ENCODE peak calls at places on chromosomes 1 and 21, in six cellular contexts. Q is mesenchymal stem cell, G is H1, V is IMR-90, C is neuronal stem cell, A is H9. H is an unnamed sample.

GRCh38 chr1:7117599-7118281 is 332.5 kb downstream of the CAMTA1 start:
- DNase-seq in V (peak), Q (peak), A (peak), G (peak), C (no peak), H (peak)

GRCh38 chr1:183877321-183877720 is 72.4 kb downstream of the RGL1 start:
- DNase-seq in C (no peak), Q (no peak), V (peak), A (no peak), G (no peak), H (no peak)

GRCh38 chr1:2229032-2229920 is 1.2 kb downstream of the SKI start:
- DNase-seq in Q (peak), G (no peak), V (peak), C (no peak), A (no peak), H (peak)

GRCh38 chr21:33127154-33127893 is 57.4 kb downstream of the OLIG1 start:
- DNase-seq in A (peak), G (no peak), V (peak), C (peak), Q (peak), H (peak)

GRCh38 chr1:3998086-3998485 is 98.0 kb upstream of the C1orf174 start:
- DNase-seq in A (no peak), C (no peak), Q (no peak), V (no peak), G (no peak), H (peak)

GRCh38 chr21:37006521-37007291 is at the start of gene RIPPLY3:
- DNase-seq in G (no peak), V (no peak), Q (peak), A (peak), C (no peak), H (peak)

GRCh38 chr1:230112131-230112701 is 45.2 kb downstream of the GALNT2 start:
- DNase-seq in A (no peak), V (peak), C (peak), G (no peak), Q (peak), H (no peak)

GRCh38 chr1:192401832-192402231 is 85.0 kb downstream of the RGS21 start:
- DNase-seq in Q (peak), C (no peak), G (no peak), A (no peak), V (peak), H (peak)

GRCh38 chr1:5982276-5982675 is 9.9 kb downstream of the NPHP4 start:
- DNase-seq in G (no peak), Q (no peak), A (no peak), V (no peak), C (no peak), H (no peak)

GRCh38 chr1:158212315-158212714 is 31.6 kb downstream of the CD1D start:
- DNase-seq in G (no peak), Q (no peak), A (peak), V (no peak), C (no peak), H (no peak)

GRCh38 chr1:109959974-109960744 is 24.4 kb upstream of the AHCYL1 start:
- DNase-seq in A (peak), G (no peak), V (peak), Q (peak), C (peak), H (peak)

GRCh38 chr1:21313146-21313885 is 23.1 kb upstream of the ECE1 start:
- DNase-seq in V (peak), C (no peak), G (no peak), Q (peak), A (no peak), H (no peak)

GRCh38 chr1:61585714-61586113 is 139.2 kb downstream of the TM2D1 start:
- DNase-seq in Q (no peak), V (no peak), C (no peak), A (no peak), G (no peak), H (no peak)

GRCh38 chr21:36509966-36510742 is 30.2 kb upstream of the CLDN14 start:
- DNase-seq in C (no peak), A (no peak), Q (no peak), G (no peak), V (no peak), H (peak)

GRCh38 chr1:222975472-222976122 is 160.8 kb downstream of the DISP1 start:
- DNase-seq in C (no peak), A (no peak), G (no peak), Q (peak), V (peak), H (no peak)

GRCh38 chr1:248873409-248873992 is 14.6 kb upstream of the ZNF692 start:
- DNase-seq in G (peak), C (peak), A (peak), Q (peak), V (peak), H (peak)

GRCh38 chr21:16587671-16588379 is 858.0 kb downstream of the USP25 start:
- DNase-seq in A (no peak), V (peak), Q (peak), C (no peak), G (no peak), H (no peak)

GRCh38 chr1:115647000-115647399 is 5.2 kb downstream of the VANGL1 start:
- DNase-seq in G (no peak), C (no peak), V (peak), Q (no peak), A (no peak), H (no peak)

GRCh38 chr21:29258626-29259335 is 39.9 kb upstream of the BACH1 start:
- DNase-seq in A (no peak), G (no peak), V (peak), Q (peak), C (no peak), H (peak)

GRCh38 chr1:8022395-8023286 is 3.5 kb downstream of the ERRFI1 start:
- DNase-seq in C (no peak), G (no peak), V (no peak), A (no peak), Q (peak), H (no peak)

GRCh38 chr21:24220466-24220865 is 1386.8 kb downstream of the MRPL39 start:
- DNase-seq in C (no peak), G (no peak), A (no peak), Q (no peak), V (peak), H (no peak)

GRCh38 chr21:37787456-37787855 is 128.8 kb downstream of the KCNJ6 start:
- DNase-seq in V (peak), G (no peak), A (no peak), Q (peak), C (no peak), H (peak)

GRCh38 chr1:226979517-226980121 is 39.5 kb downstream of the COQ8A start:
- DNase-seq in V (no peak), Q (no peak), G (no peak), A (no peak), C (no peak), H (no peak)

GRCh38 chr1:120133228-120133927 is 42.9 kb downstream of the SEC22B start:
- DNase-seq in G (no peak), A (no peak), C (no peak), Q (no peak), V (no peak), H (no peak)

GRCh38 chr1:173257805-173258204 is 50.7 kb upstream of the TNFSF4 start:
- DNase-seq in G (no peak), Q (no peak), A (no peak), C (no peak), V (no peak), H (peak)

GRCh38 chr1:116847688-116848531 is 61.8 kb upstream of the PTGFRN start:
- DNase-seq in G (no peak), Q (peak), A (no peak), C (no peak), V (peak), H (no peak)

GRCh38 chr1:168408531-168409242 is 128.0 kb downstream of the TBX19 start:
- DNase-seq in C (no peak), Q (peak), A (no peak), G (no peak), V (peak), H (no peak)

GRCh38 chr1:167955915-167956314 is 19.0 kb upstream of the MPC2 start:
- DNase-seq in Q (no peak), G (no peak), A (no peak), C (no peak), V (peak), H (no peak)

GRCh38 chr1:232459826-232460225 is 170.1 kb downstream of the SIPA1L2 start:
- DNase-seq in Q (no peak), A (peak), C (no peak), G (no peak), V (no peak), H (peak)

GRCh38 chr1:15848929-15849774 is 1.6 kb downstream of the SPEN start:
- DNase-seq in C (peak), Q (peak), A (peak), G (no peak), V (peak), H (peak)

GRCh38 chr1:15847893-15848142 is 311 bp downstream of the SPEN start:
- DNase-seq in Q (no peak), V (no peak), A (no peak), G (no peak), C (no peak), H (no peak)

GRCh38 chr1:15849775-15850449 is 2.4 kb downstream of the SPEN start:
- DNase-seq in Q (peak), V (peak), G (no peak), A (peak), C (peak), H (peak)

GRCh38 chr1:15848143-15848928 is 829 bp downstream of the SPEN start:
- DNase-seq in A (peak), Q (peak), C (no peak), V (peak), G (no peak), H (peak)

GRCh38 chr1:15847100-15847892 is at the start of gene SPEN:
- DNase-seq in G (peak), Q (peak), A (peak), C (peak), V (peak), H (peak)
- H3K4ac ChIP-seq in G (no peak), Q (peak), A (no peak), C (peak), V (peak), H (peak)

GRCh38 chr1:211704567-211704942 is 29.1 kb upstream of the NEK2 start:
- DNase-seq in V (no peak), Q (no peak), A (no peak), G (no peak), C (no peak), H (no peak)
- H3K27ac ChIP-seq in V (no peak), Q (no peak), A (no peak), G (no peak), C (no peak), H (no peak)

GRCh38 chr1:24558455-24558854 is 2.6 kb downstream of the NCMAP start:
- DNase-seq in V (no peak), C (no peak), Q (no peak), A (no peak), G (no peak), H (no peak)

GRCh38 chr1:24558902-24559791 is 3.3 kb downstream of the NCMAP start:
- DNase-seq in C (no peak), A (peak), V (peak), Q (peak), G (no peak), H (no peak)

GRCh38 chr1:24562625-24563024 is 6.7 kb downstream of the NCMAP start:
- DNase-seq in G (no peak), A (no peak), C (no peak), Q (no peak), V (no peak), H (no peak)

GRCh38 chr1:24557711-24558121 is 1.8 kb downstream of the NCMAP start:
- DNase-seq in G (no peak), A (no peak), V (no peak), Q (peak), C (no peak), H (no peak)

DNA sequence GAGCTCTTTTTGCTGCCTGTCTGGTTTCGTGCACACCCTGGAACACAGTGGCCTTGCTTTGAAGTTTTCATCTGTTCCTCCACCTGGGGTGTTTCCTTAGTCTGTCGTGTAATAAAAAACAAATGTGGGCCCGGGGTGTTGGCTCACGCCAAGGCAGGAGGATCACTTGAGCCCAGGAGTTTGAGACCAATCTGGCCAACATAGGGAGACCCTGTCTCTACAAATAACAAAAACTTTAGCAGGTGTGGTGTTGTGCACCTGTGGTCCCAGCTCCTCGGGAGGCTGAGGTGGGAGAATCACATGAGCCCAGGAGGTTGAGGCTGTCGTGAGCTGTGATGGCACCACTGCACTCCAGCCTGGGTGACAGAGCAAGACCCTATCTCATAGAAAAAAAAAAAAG is 4.5 kb downstream of the NCMAP start:
- DNase-seq in G (no peak), V (no peak), A (no peak), Q (no peak), C (no peak), H (no peak)
- H4K91ac ChIP-seq in G (no peak), V (no peak), A (no peak), Q (no peak), C (no peak), H (no peak)

GRCh38 chr1:152047607-152047953 is 10.8 kb upstream of the S100A11 start:
- DNase-seq in V (peak), Q (no peak), A (no peak), C (no peak), G (no peak), H (peak)
- H3K4ac ChIP-seq in V (peak), Q (peak), A (no peak), C (no peak), G (no peak), H (peak)

GRCh38 chr1:235049217-235049616 is 79.4 kb downstream of the TOMM20 start:
- DNase-seq in A (no peak), G (no peak), V (no peak), C (no peak), Q (no peak), H (no peak)
- H3K27ac ChIP-seq in A (no peak), G (no peak), V (peak), C (no peak), Q (no peak), H (no peak)

GRCh38 chr1:207264663-207265270 is 56.7 kb upstream of the CD55 start:
- DNase-seq in C (no peak), Q (no peak), V (no peak), G (no peak), A (no peak), H (no peak)

GRCh38 chr1:207268337-207268736 is 53.1 kb upstream of the CD55 start:
- DNase-seq in Q (no peak), V (no peak), G (no peak), A (no peak), C (no peak), H (no peak)

GRCh38 chr1:207268753-207269511 is 52.5 kb upstream of the CD55 start:
- DNase-seq in A (no peak), G (no peak), V (no peak), Q (no peak), C (no peak), H (no peak)
- H4K91ac ChIP-seq in A (no peak), G (no peak), V (no peak), Q (no peak), C (no peak), H (no peak)